ENCODE peak calls at places on chromosomes 6 and 20, in eight cellular contexts. Q is psoas muscle; A is GM10248; C is cardiac fibroblast; V is CD8-positive, alpha-beta T cell; E is fibroblast of pulmonary artery; I is CD4-positive, alpha-beta T cell; D is sigmoid colon. Z is an unnamed sample.

GRCh38 chr6:142927904-142928303 is 17.1 kb downstream of the HIVEP2 start:
- DNase-seq in Q (no peak), A (no peak), C (peak; percentile 49), V (no peak), E (peak; percentile 45), I (no peak), D (no peak), Z (no peak)

GRCh38 chr20:11403711-11404110 is 514.0 kb upstream of the BTBD3 start:
- DNase-seq in Q (no peak), A (no peak), C (peak; percentile 39), V (no peak), E (peak; percentile 40), I (no peak), D (no peak), Z (no peak)

GRCh38 chr6:133447924-133448323 is 206.8 kb downstream of the EYA4 start:
- DNase-seq in Q (no peak), A (no peak), C (peak; percentile 83), V (no peak), E (peak; percentile 65), I (no peak), D (no peak), Z (no peak)

GRCh38 chr6:157709514-157709913 is 113.5 kb upstream of the SNX9 start:
- DNase-seq in Q (no peak), A (no peak), C (no peak), V (no peak), E (no peak), I (no peak), D (no peak), Z (no peak)

GRCh38 chr6:21808045-21808470 is 214.5 kb downstream of the SOX4 start:
- DNase-seq in Q (peak; percentile 17), A (no peak), C (peak; percentile 72), V (no peak), E (peak; percentile 74), I (no peak), D (no peak), Z (no peak)

GRCh38 chr6:43774776-43775583 is 5.0 kb downstream of the VEGFA start:
- DNase-seq in Q (peak; percentile 83), A (peak; percentile 88), C (peak; percentile 79), V (peak; percentile 64), E (peak; percentile 64), I (peak; percentile 42), D (peak; percentile 88), Z (peak; percentile 88)

GRCh38 chr20:8587246-8587645 is 455.2 kb downstream of the PLCB1 start:
- DNase-seq in Q (no peak), A (no peak), C (peak; percentile 49), V (no peak), E (peak; percentile 32), I (no peak), D (no peak), Z (no peak)

GRCh38 chr6:143842468-143842901 is 653 bp upstream of the LTV1 start:
- DNase-seq in Q (no peak), A (no peak), C (no peak), V (no peak), E (no peak), I (no peak), D (no peak), Z (no peak)

GRCh38 chr6:110776413-110776812 is 38.9 kb downstream of the CDK19 start:
- DNase-seq in Q (no peak), A (no peak), C (no peak), V (no peak), E (no peak), I (no peak), D (no peak), Z (no peak)

GRCh38 chr20:5835234-5835845 is 85.1 kb downstream of the SHLD1 start:
- DNase-seq in Q (no peak), A (no peak), C (peak; percentile 74), V (no peak), E (peak; percentile 64), I (peak; percentile 30), D (no peak), Z (no peak)

GRCh38 chr6:5695260-5696245 is 311.2 kb downstream of the NRN1 start:
- DNase-seq in Q (peak; percentile 28), A (no peak), C (peak; percentile 32), V (no peak), E (peak; percentile 27), I (no peak), D (no peak), Z (no peak)

GRCh38 chr6:4460595-4461475 is 315.4 kb upstream of the CDYL start:
- DNase-seq in Q (peak; percentile 78), A (no peak), C (peak; percentile 72), V (no peak), E (peak; percentile 78), I (no peak), D (peak; percentile 96), Z (no peak)

GRCh38 chr20:61753196-61753942 is 312.3 kb downstream of the TAF4 start:
- DNase-seq in Q (no peak), A (no peak), C (peak; percentile 55), V (no peak), E (peak; percentile 17), I (no peak), D (peak; percentile 12), Z (no peak)

GRCh38 chr6:115891111-115891669 is 169.5 kb downstream of the FRK start:
- DNase-seq in Q (no peak), A (peak; percentile 48), C (peak; percentile 65), V (no peak), E (peak; percentile 4), I (no peak), D (no peak), Z (no peak)

GRCh38 chr6:57267586-57268293 is 45.6 kb upstream of the RAB23 start:
- DNase-seq in Q (no peak), A (no peak), C (peak; percentile 100), V (no peak), E (peak; percentile 99), I (peak; percentile 12), D (peak; percentile 70), Z (no peak)

GRCh38 chr6:55601120-55601519 is 22.1 kb upstream of the HMGCLL1 start:
- DNase-seq in Q (no peak), A (no peak), C (no peak), V (no peak), E (no peak), I (no peak), D (no peak), Z (no peak)

GRCh38 chr6:11418290-11418905 is 119.2 kb upstream of the TMEM170B start:
- DNase-seq in Q (no peak), A (no peak), C (no peak), V (no peak), E (no peak), I (no peak), D (no peak), Z (no peak)

GRCh38 chr20:57451759-57452661 is 60.8 kb downstream of the RBM38 start:
- DNase-seq in Q (no peak), A (no peak), C (no peak), V (no peak), E (no peak), I (no peak), D (peak; percentile 88), Z (no peak)

GRCh38 chr20:59817846-59818245 is 115.6 kb downstream of the SYCP2 start:
- DNase-seq in Q (no peak), A (no peak), C (no peak), V (no peak), E (no peak), I (no peak), D (no peak), Z (no peak)

GRCh38 chr6:18314317-18314997 is 50.1 kb upstream of the DEK start:
- DNase-seq in Q (no peak), A (no peak), C (no peak), V (no peak), E (no peak), I (no peak), D (no peak), Z (no peak)

GRCh38 chr20:34043025-34043424 is 49.3 kb downstream of the RALY start:
- DNase-seq in Q (no peak), A (no peak), C (no peak), V (no peak), E (no peak), I (no peak), D (no peak), Z (no peak)

GRCh38 chr20:46202758-46203509 is 84.8 kb downstream of the CD40 start:
- DNase-seq in Q (peak; percentile 39), A (no peak), C (no peak), V (no peak), E (peak; percentile 22), I (no peak), D (no peak), Z (no peak)

GRCh38 chr6:11208267-11208666 is 24.2 kb downstream of the NEDD9 start:
- DNase-seq in Q (no peak), A (no peak), C (peak; percentile 9), V (no peak), E (no peak), I (no peak), D (no peak), Z (no peak)

DNA sequence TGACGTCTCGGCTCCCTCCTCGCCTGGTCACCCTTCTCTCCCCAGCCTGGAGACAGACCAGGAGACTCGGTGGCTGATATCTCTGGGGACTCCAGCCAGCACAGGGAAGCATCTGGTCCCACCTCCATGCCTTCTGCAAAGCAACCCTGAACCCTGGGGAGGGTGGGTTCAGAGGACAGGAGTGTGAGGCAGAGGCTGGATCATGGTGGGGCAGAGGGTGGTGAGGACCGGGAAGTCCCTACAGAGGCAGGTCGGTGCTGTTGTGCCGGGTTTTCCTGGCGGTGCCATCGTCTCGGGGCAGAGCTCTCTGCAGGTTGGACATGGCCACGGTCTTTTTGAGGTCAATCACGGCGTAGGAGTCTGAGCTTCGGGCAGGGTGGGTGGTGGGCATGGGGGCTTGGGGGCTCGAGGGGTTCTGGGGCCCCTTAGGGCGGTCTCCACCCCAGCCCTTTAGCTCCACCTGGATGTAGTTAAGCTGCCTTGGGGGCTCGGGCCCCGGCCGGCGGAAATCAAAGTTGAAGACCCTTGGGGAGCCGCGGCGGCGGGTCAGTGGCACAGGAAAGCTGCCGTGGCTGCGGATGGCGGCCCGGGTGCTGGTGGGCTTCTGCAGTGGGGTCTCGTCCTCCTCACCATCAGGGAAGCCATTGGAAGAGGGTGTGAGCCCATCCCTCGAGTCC is 9.2 kb downstream of the FRS3 start:
- DNase-seq in Q (no peak), A (no peak), C (no peak), V (no peak), E (no peak), I (no peak), D (no peak), Z (no peak)
- TF ChIP-seq CTCF in Q (no peak), A (no peak), C (no peak), V (no peak), E (no peak), I (no peak), D (no peak), Z (no peak)

GRCh38 chr6:33607784-33608161 is 13.3 kb upstream of the ITPR3 start:
- DNase-seq in Q (peak; percentile 54), A (peak; percentile 70), C (no peak), V (no peak), E (no peak), I (no peak), D (no peak), Z (no peak)
- TF ChIP-seq CTCF in Q (peak; percentile 30), A (peak; percentile 55), C (peak; percentile 17), V (no peak), E (peak; percentile 11), I (no peak), D (no peak), Z (peak; percentile 9)

GRCh38 chr20:21643417-21643816 is 62.0 kb upstream of the PAX1 start:
- DNase-seq in Q (no peak), A (no peak), C (no peak), V (no peak), E (no peak), I (no peak), D (no peak), Z (no peak)

GRCh38 chr20:21640556-21640955 is 64.9 kb upstream of the PAX1 start:
- DNase-seq in Q (no peak), A (no peak), C (no peak), V (no peak), E (no peak), I (no peak), D (no peak), Z (no peak)
- TF ChIP-seq CTCF in Q (no peak), A (no peak), C (no peak), V (no peak), E (no peak), I (no peak), D (no peak), Z (peak; percentile 11)

GRCh38 chr6:108557494-108558371 is 3.0 kb upstream of the FOXO3 start:
- DNase-seq in Q (peak; percentile 84), A (peak; percentile 37), C (peak; percentile 55), V (peak; percentile 86), E (peak; percentile 68), I (peak; percentile 78), D (peak; percentile 79), Z (no peak)
- TF ChIP-seq CTCF in Q (peak; percentile 13), A (no peak), C (no peak), V (no peak), E (no peak), I (no peak), D (no peak), Z (no peak)

Z was measured in D721Med.